ENCODE peak calls at places on chromosomes 2 and 18, in nine cellular contexts. Z is GM10248, Q is left ventricle myocardium inferior, R is GM12878, U is neural progenitor cell, M is uterus, E is tibial artery, A is fibroblast of the aortic adventitia, B is HCT116. O is an unnamed sample.
A peak's percentile ranks its signal among the peaks of the same experiment; 100 is the strongest.

GRCh38 chr2:25194576-25195122 is 26.3 kb upstream of the POMC start:
- DNase-seq in Z (no peak), Q (no peak), R (no peak), U (peak; percentile 42), M (no peak), E (no peak), A (no peak), B (no peak), O (no peak)

GRCh38 chr2:240614391-240614790 is 10.9 kb upstream of the GPR35 start:
- DNase-seq in Z (no peak), Q (no peak), R (no peak), U (no peak), M (no peak), E (no peak), A (no peak), B (no peak), O (peak; percentile 33)

GRCh38 chr2:41763091-41763490 is 284.7 kb upstream of the PKDCC start:
- DNase-seq in Z (no peak), Q (no peak), R (no peak), U (peak; percentile 8), M (no peak), E (no peak), A (no peak), B (no peak), O (no peak)

GRCh38 chr18:56186319-56186718 is 452.1 kb downstream of the TXNL1 start:
- DNase-seq in Z (no peak), Q (no peak), R (no peak), U (no peak), M (no peak), E (no peak), A (no peak), B (no peak), O (no peak)

GRCh38 chr2:48316753-48317750 is 212.9 kb upstream of the STON1 start:
- DNase-seq in Z (no peak), Q (no peak), R (no peak), U (no peak), M (no peak), E (no peak), A (no peak), B (no peak), O (no peak)

GRCh38 chr2:128374001-128374710 is 55.5 kb upstream of the HS6ST1 start:
- DNase-seq in Z (no peak), Q (no peak), R (no peak), U (no peak), M (peak; percentile 19), E (peak; percentile 63), A (peak; percentile 46), B (no peak), O (no peak)

GRCh38 chr2:69652206-69652605 is 8.7 kb upstream of the AAK1 start:
- DNase-seq in Z (no peak), Q (no peak), R (no peak), U (no peak), M (no peak), E (no peak), A (peak; percentile 56), B (peak; percentile 29), O (no peak)

GRCh38 chr2:103788346-103788745 is 1026.5 kb downstream of the TMEM182 start:
- DNase-seq in Z (no peak), Q (no peak), R (no peak), U (peak; percentile 18), M (no peak), E (no peak), A (no peak), B (no peak), O (no peak)

GRCh38 chr2:110755494-110756078 is 23.2 kb downstream of the ACOXL start:
- DNase-seq in Z (peak; percentile 38), Q (no peak), R (no peak), U (no peak), M (no peak), E (no peak), A (peak; percentile 36), B (no peak), O (no peak)

GRCh38 chr18:8800876-8801262 is 95.5 kb downstream of the MTCL1 start:
- DNase-seq in Z (no peak), Q (no peak), R (no peak), U (peak; percentile 36), M (no peak), E (no peak), A (no peak), B (no peak), O (no peak)

GRCh38 chr2:113227290-113227689 is 51.4 kb downstream of the PAX8 start:
- DNase-seq in Z (no peak), Q (no peak), R (no peak), U (no peak), M (no peak), E (no peak), A (no peak), B (no peak), O (no peak)

GRCh38 chr18:31156831-31157763 is 5.6 kb downstream of the DSC1 start:
- DNase-seq in Z (no peak), Q (no peak), R (no peak), U (no peak), M (no peak), E (no peak), A (no peak), B (no peak), O (no peak)

DNA sequence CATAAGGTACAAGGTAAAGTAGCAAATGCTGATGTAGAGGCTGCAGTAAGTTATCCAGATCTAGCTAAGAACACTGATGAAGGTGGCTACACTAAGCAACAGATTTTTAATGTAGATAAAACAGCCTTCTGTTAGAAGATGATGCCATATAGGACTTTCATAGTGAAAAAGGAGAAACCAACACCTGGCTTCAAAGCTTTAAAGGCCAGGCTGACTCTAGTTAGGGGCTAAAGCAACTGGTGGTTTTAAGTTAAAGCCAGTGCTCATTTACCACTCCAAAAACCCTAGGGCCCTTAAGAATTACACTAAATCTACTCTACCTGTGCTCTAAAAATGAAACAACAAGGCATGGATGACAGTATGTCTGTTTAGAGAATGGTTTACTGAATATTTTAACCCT is 131.0 kb downstream of the DNAH6 start:
- DNase-seq in Z (no peak), Q (no peak), R (no peak), U (no peak), M (no peak), E (no peak), A (no peak), B (no peak), O (no peak)
- TF ChIP-seq CTCF in Z (no peak), Q (no peak), R (no peak), U (no peak), M (no peak), E (no peak), A (no peak), B (no peak), O (no peak)

GRCh38 chr18:37314534-37314933 is 251.1 kb downstream of the CELF4 start:
- DNase-seq in Z (no peak), Q (no peak), R (no peak), U (no peak), M (no peak), E (no peak), A (no peak), B (no peak), O (no peak)
- TF ChIP-seq CTCF in Z (no peak), Q (no peak), R (no peak), U (no peak), M (no peak), E (no peak), A (no peak), B (no peak), O (no peak)

GRCh38 chr18:41959045-41959444 is 4.0 kb downstream of the PIK3C3 start:
- DNase-seq in Z (no peak), Q (no peak), R (no peak), U (no peak), M (no peak), E (no peak), A (no peak), B (no peak), O (no peak)

GRCh38 chr18:41955688-41956087 is 654 bp downstream of the PIK3C3 start:
- DNase-seq in Z (no peak), Q (no peak), R (no peak), U (no peak), M (no peak), E (no peak), A (no peak), B (no peak), O (no peak)

GRCh38 chr18:41949206-41949920 is 5.7 kb upstream of the PIK3C3 start:
- DNase-seq in Z (no peak), Q (no peak), R (no peak), U (no peak), M (no peak), E (no peak), A (no peak), B (no peak), O (no peak)

GRCh38 chr18:41954827-41955613 is at the start of gene PIK3C3:
- DNase-seq in Z (peak; percentile 91), Q (peak; percentile 98), R (peak; percentile 92), U (peak; percentile 95), M (peak; percentile 97), E (peak; percentile 98), A (peak; percentile 99), B (peak; percentile 94), O (peak; percentile 97)
- TF ChIP-seq CTCF in Z (no peak), Q (no peak), R (no peak), U (no peak), M (peak; percentile 8), E (no peak), A (no peak), B (no peak), O (no peak)

GRCh38 chr2:96144481-96145027 is 686 bp downstream of the DUSP2 start:
- DNase-seq in Z (no peak), Q (no peak), R (no peak), U (no peak), M (no peak), E (peak; percentile 69), A (no peak), B (no peak), O (peak; percentile 52)

GRCh38 chr2:96142217-96143113 is 2.8 kb downstream of the DUSP2 start:
- DNase-seq in Z (peak; percentile 66), Q (no peak), R (no peak), U (no peak), M (no peak), E (no peak), A (no peak), B (no peak), O (peak; percentile 42)

GRCh38 chr2:96143231-96143847 is 1.9 kb downstream of the DUSP2 start:
- DNase-seq in Z (no peak), Q (no peak), R (no peak), U (no peak), M (no peak), E (peak; percentile 40), A (no peak), B (no peak), O (peak; percentile 34)

GRCh38 chr2:96145028-96145939 is at the start of gene DUSP2:
- DNase-seq in Z (peak; percentile 95), Q (peak; percentile 74), R (peak; percentile 85), U (peak; percentile 81), M (peak; percentile 50), E (peak; percentile 82), A (peak; percentile 48), B (peak; percentile 57), O (peak; percentile 86)

DNA sequence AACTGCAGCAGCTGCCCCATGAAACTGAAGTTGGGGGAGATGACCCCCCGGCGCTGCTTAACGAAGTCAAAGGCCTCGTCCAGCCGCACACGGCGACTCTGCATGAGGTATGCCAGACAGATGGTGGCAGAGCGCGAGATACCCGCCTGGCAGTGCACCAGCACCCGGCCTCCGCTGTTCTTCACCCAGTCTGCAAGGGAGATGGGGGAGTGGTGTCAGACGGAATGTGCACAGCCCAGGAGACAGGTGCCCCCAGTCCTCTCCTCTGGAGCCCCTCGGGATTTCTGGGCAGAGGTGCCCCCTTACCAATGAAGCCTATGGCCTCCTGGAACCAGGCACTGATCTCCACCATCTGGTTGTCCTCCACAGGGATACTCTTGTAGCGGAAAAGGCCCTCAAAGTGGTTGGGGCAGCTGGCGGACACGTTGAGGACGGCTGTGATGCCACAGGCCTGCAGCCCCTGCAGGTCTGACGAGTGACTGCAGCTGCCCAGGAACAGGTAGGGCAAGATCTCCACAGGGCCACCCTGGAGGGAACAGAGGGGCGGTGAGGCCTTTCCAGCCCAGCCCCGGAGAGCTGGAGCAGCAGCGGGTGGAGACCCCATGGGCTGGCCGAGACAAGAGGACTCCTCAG is 1.3 kb downstream of the DUSP2 start:
- DNase-seq in Z (no peak), Q (no peak), R (no peak), U (peak; percentile 54), M (no peak), E (peak; percentile 60), A (no peak), B (peak; percentile 27), O (peak; percentile 40)
- TF ChIP-seq CTCF in Z (peak; percentile 22), Q (no peak), R (peak; percentile 62), U (peak; percentile 37), M (no peak), E (no peak), A (peak; percentile 5), B (peak; percentile 50), O (no peak)

O was measured in CD14-positive monocyte.